ENCODE peak calls at places on chromosomes 2 and 18, in four cellular contexts. Y is neural progenitor cell, W is heart right ventricle, G is colonic mucosa. Z is an unnamed sample.

GRCh38 chr2:214731008-214731407 is 78.5 kb downstream of the BARD1 start:
- DNase-seq in G (no peak), Y (no peak), W (no peak), Z (no peak)

GRCh38 chr18:23073996-23074606 is 61.2 kb upstream of the CABLES1 start:
- DNase-seq in W (no peak), G (no peak), Y (no peak), Z (no peak)

GRCh38 chr2:158205215-158205614 is 103.5 kb downstream of the UPP2 start:
- DNase-seq in W (no peak), G (peak; percentile 40), Y (no peak), Z (no peak)

GRCh38 chr2:222969491-222969890 is 82.5 kb upstream of the KCNE4 start:
- DNase-seq in W (no peak), G (no peak), Y (no peak), Z (no peak)

GRCh38 chr2:193240752-193241151 is 1046.0 kb upstream of the TMEFF2 start:
- DNase-seq in G (no peak), Y (peak; percentile 53), W (no peak), Z (no peak)

GRCh38 chr2:175111200-175111657 is 56.8 kb downstream of the ATF2 start:
- DNase-seq in W (no peak), G (no peak), Y (peak; percentile 33), Z (no peak)

GRCh38 chr2:138201326-138201725 is 237.1 kb downstream of the HNMT start:
- DNase-seq in G (no peak), Y (no peak), W (no peak), Z (no peak)

GRCh38 chr2:229372207-229372606 is 101.1 kb upstream of the PID1 start:
- DNase-seq in Y (no peak), G (no peak), W (no peak), Z (no peak)

GRCh38 chr2:1369905-1370304 is 43.4 kb upstream of the TPO start:
- DNase-seq in Y (no peak), G (no peak), W (no peak), Z (no peak)

GRCh38 chr2:154908312-154908711 is 209.8 kb downstream of the KCNJ3 start:
- DNase-seq in G (no peak), Y (no peak), W (no peak), Z (no peak)

GRCh38 chr2:69816923-69817542 is 12.4 kb upstream of the GMCL1 start:
- DNase-seq in G (peak; percentile 86), Y (peak; percentile 87), W (peak; percentile 82), Z (no peak)

GRCh38 chr2:215548714-215549113 is 112.8 kb upstream of the FN1 start:
- DNase-seq in W (no peak), Y (no peak), G (no peak), Z (no peak)

GRCh38 chr18:73784853-73785252 is 362.8 kb downstream of the FBXO15 start:
- DNase-seq in W (no peak), Y (no peak), G (no peak), Z (no peak)

GRCh38 chr2:82994186-82994585 is 1464.9 kb downstream of the SUCLG1 start:
- DNase-seq in G (no peak), Y (no peak), W (no peak), Z (no peak)

GRCh38 chr2:238423561-238424312 is 3.0 kb upstream of the ASB1 start:
- DNase-seq in W (no peak), G (peak; percentile 14), Y (no peak), Z (no peak)

GRCh38 chr2:121858406-121858805 is 103.0 kb downstream of the TSN start:
- DNase-seq in G (no peak), Y (no peak), W (no peak), Z (no peak)

GRCh38 chr2:216281881-216282280 is 90.4 kb downstream of the MARCHF4 start:
- DNase-seq in W (no peak), G (no peak), Y (peak; percentile 39), Z (no peak)

GRCh38 chr2:160223560-160223959 is 23.5 kb upstream of the ITGB6 start:
- DNase-seq in Y (no peak), W (no peak), G (no peak), Z (no peak)

GRCh38 chr2:33375054-33375453 is 101.4 kb upstream of the RASGRP3 start:
- DNase-seq in G (no peak), Y (no peak), W (no peak), Z (no peak)

GRCh38 chr2:43169091-43169936 is 57.1 kb downstream of the ZFP36L2 start:
- DNase-seq in G (peak; percentile 91), Y (no peak), W (no peak), Z (peak; percentile 95)

GRCh38 chr18:29003194-29003593 is 826.3 kb upstream of the CDH2 start:
- DNase-seq in Y (no peak), W (no peak), G (no peak), Z (no peak)

GRCh38 chr2:69791045-69791444 is 38.4 kb upstream of the GMCL1 start:
- DNase-seq in Y (no peak), G (no peak), W (peak; percentile 66), Z (no peak)

GRCh38 chr2:66441651-66442365 is 6.9 kb downstream of the MEIS1 start:
- DNase-seq in W (no peak), G (no peak), Y (no peak), Z (no peak)

GRCh38 chr2:126902152-126902835 is 3.6 kb downstream of the TEX51 start:
- DNase-seq in Y (no peak), G (no peak), W (no peak), Z (no peak)

GRCh38 chr2:33240178-33240577 is 236.3 kb upstream of the RASGRP3 start:
- DNase-seq in G (no peak), W (no peak), Y (no peak), Z (no peak)

GRCh38 chr2:238891667-238892500 is 44.0 kb downstream of the TWIST2 start:
- DNase-seq in G (no peak), Y (no peak), W (no peak), Z (no peak)

GRCh38 chr2:125070726-125071505 is 1045.8 kb downstream of the CNTNAP5 start:
- DNase-seq in W (no peak), Y (no peak), G (no peak), Z (no peak)

GRCh38 chr2:54042908-54043620 is 72.3 kb upstream of the PSME4 start:
- DNase-seq in W (peak; percentile 60), Y (no peak), G (no peak), Z (no peak)

GRCh38 chr2:52072949-52073348 is 1041.0 kb upstream of the NRXN1 start:
- DNase-seq in W (no peak), Y (no peak), G (no peak), Z (no peak)

GRCh38 chr2:98727758-98728718 is 2.9 kb downstream of the MGAT4A start:
- DNase-seq in W (no peak), G (no peak), Y (no peak), Z (no peak)

GRCh38 chr2:25673170-25674002 is at the start of gene DTNB:
- DNase-seq in W (peak; percentile 78), G (peak; percentile 83), Y (peak; percentile 95), Z (peak; percentile 91)
- TF ChIP-seq CTCF in W (no peak), G (no peak), Y (no peak), Z (no peak)

GRCh38 chr2:128643221-128644065 is 324.8 kb upstream of the HS6ST1 start:
- DNase-seq in W (no peak), Y (no peak), G (no peak), Z (no peak)
- TF ChIP-seq CTCF in W (no peak), Y (no peak), G (no peak), Z (no peak)

DNA sequence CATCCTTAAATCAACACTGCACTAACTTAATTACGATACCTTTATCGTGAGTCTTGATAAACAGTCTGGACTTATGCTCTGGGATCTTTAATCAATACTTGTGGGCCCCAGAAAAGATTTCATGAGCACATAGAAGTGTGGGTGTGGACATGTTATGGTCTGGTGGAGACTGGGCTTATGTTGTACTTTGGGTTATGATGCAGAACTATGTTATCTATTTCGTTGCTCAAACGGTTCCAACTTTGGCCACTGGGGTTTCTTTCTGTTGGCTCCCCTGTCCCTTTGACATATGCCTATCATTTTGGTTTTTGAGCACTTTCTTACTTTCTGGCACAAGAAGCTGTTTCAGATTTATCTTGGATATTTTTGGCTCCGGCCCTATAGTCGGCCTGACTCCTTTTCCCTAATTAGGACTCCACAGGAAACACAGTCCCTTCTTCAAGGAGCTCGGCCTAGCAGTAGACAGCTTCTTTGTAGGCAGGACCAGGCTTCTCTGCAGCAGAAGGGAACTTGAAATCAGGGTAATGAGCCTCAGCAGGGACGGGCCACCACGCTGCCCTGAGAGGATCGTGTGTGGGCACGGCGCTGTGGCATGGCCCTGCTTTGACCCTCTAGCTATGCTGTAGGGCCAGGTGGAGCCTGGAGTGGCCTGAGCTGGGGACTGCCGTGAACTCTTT is 54.6 kb upstream of the TXNDC2 start:
- DNase-seq in G (no peak), W (no peak), Y (no peak), Z (no peak)
- TF ChIP-seq CTCF in G (no peak), W (no peak), Y (peak; percentile 7), Z (no peak)

DNA sequence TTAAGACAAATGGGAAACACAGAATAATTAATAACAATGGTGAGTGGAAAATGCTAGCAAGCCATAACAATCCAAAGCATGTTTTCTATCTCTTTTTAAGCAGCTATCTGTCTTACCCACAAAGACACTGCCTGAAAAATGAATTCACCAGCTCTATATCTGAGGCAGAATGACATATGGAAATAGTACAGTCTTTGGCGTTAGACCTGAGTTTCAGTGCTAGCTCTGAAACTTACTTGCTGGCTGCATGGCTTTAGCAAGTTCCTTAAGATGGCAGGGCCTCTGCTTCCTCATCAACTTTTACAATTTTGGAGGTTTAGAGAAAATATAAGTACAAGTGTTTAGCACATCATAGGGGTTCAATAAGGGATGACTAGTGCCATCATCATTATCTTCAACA is 131.5 kb downstream of the BCL2 start:
- DNase-seq in G (no peak), W (no peak), Y (no peak), Z (no peak)
- TF ChIP-seq CTCF in G (no peak), W (no peak), Y (no peak), Z (no peak)

DNA sequence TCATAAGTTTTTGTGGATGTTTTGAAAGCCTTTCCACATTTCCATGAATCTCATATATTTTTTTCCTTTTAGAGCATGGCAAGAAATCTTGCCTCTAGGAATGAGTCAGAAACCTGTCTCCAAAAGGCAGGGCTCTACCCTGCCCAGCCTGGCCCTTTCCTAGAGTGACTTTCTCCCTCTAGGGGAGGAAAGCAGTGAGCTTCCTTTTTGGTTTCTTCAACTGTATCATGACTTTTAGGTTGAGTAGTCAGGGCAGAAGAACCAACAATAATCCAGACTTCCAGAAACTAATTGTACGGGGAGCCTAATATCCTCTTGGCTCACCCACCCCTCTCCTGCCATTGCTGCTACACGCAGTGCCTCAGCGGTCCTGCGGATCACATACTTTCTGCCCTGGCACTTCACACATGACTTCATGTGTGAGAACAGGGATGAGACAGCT is 300.3 kb downstream of the AGPS start:
- DNase-seq in G (no peak), Y (no peak), W (no peak), Z (no peak)
- TF ChIP-seq CTCF in G (no peak), Y (no peak), W (no peak), Z (no peak)

GRCh38 chr2:105243961-105244360 is 2.4 kb downstream of the GPR45 start:
- DNase-seq in G (no peak), W (no peak), Y (peak; percentile 68), Z (no peak)
- TF ChIP-seq CTCF in G (no peak), W (no peak), Y (peak; percentile 72), Z (no peak)

GRCh38 chr2:44389895-44390294 is 28.1 kb downstream of the CAMKMT start:
- DNase-seq in Y (no peak), G (no peak), W (no peak), Z (no peak)
- TF ChIP-seq CTCF in Y (peak; percentile 26), G (peak; percentile 19), W (no peak), Z (no peak)

GRCh38 chr2:38947241-38948239 is 57.9 kb downstream of the ARHGEF33 start:
- DNase-seq in Y (peak; percentile 89), G (peak; percentile 78), W (peak; percentile 63), Z (no peak)
- TF ChIP-seq CTCF in Y (peak; percentile 79), G (peak; percentile 45), W (peak; percentile 42), Z (peak; percentile 61)

Z was measured in mucosa of descending colon.